ENCODE peak calls at places on chromosomes 1 and 21, in eight cellular contexts. R is transverse colon, B is heart right ventricle, L is GM12891, N is nucleus accumbens, Z is AG04450, U is lower lobe of right lung, D is AG08396. J is an unnamed sample.

GRCh38 chr1:202811296-202812175 is 782 bp downstream of the PCAT6 start:
- DNase-seq in R (peak; percentile 44), B (peak; percentile 22), L (no peak), N (no peak), Z (no peak), U (no peak), D (no peak), J (no peak)

GRCh38 chr1:11134352-11135266 is 34.9 kb upstream of the EXOSC10 start:
- DNase-seq in R (no peak), B (no peak), L (no peak), N (no peak), Z (peak; percentile 39), U (no peak), D (peak; percentile 59), J (no peak)

GRCh38 chr1:31617917-31618746 is 643 bp downstream of the HCRTR1 start:
- DNase-seq in R (peak; percentile 38), B (peak; percentile 44), L (peak; percentile 77), N (no peak), Z (no peak), U (peak; percentile 64), D (peak; percentile 80), J (peak; percentile 34)

GRCh38 chr1:11882814-11883538 is 24.2 kb upstream of the NPPB start:
- DNase-seq in R (peak; percentile 69), B (peak; percentile 84), L (no peak), N (no peak), Z (no peak), U (peak; percentile 69), D (no peak), J (no peak)

GRCh38 chr21:26210614-26211013 is 40.0 kb upstream of the APP start:
- DNase-seq in R (no peak), B (no peak), L (no peak), N (no peak), Z (no peak), U (no peak), D (no peak), J (no peak)

GRCh38 chr1:180228648-180229482 is 1.2 kb upstream of the LHX4 start:
- DNase-seq in R (no peak), B (no peak), L (no peak), N (no peak), Z (no peak), U (no peak), D (no peak), J (no peak)

GRCh38 chr21:17585875-17586450 is 26.7 kb downstream of the BTG3 start:
- DNase-seq in R (no peak), B (no peak), L (no peak), N (no peak), Z (no peak), U (no peak), D (peak; percentile 17), J (no peak)

GRCh38 chr1:220594356-220594755 is 66.4 kb downstream of the MARK1 start:
- DNase-seq in R (no peak), B (no peak), L (no peak), N (no peak), Z (no peak), U (no peak), D (no peak), J (no peak)

GRCh38 chr1:100511773-100512172 is 26.2 kb upstream of the GPR88 start:
- DNase-seq in R (no peak), B (no peak), L (no peak), N (no peak), Z (no peak), U (no peak), D (no peak), J (no peak)

GRCh38 chr1:1759456-1760344 is 18.6 kb downstream of the NADK start:
- DNase-seq in R (peak; percentile 75), B (no peak), L (no peak), N (no peak), Z (no peak), U (no peak), D (peak; percentile 1), J (no peak)

GRCh38 chr1:44237721-44238457 is 24.6 kb downstream of the DMAP1 start:
- DNase-seq in R (peak; percentile 89), B (no peak), L (peak; percentile 92), N (no peak), Z (no peak), U (peak; percentile 63), D (peak; percentile 56), J (no peak)

GRCh38 chr1:160834945-160835565 is 27.6 kb downstream of the CD244 start:
- DNase-seq in R (peak; percentile 28), B (no peak), L (no peak), N (no peak), Z (peak; percentile 2), U (no peak), D (peak; percentile 17), J (peak; percentile 10)

GRCh38 chr1:80542231-80542630 is 1258.5 kb upstream of the ADGRL2 start:
- DNase-seq in R (no peak), B (no peak), L (no peak), N (no peak), Z (peak; percentile 6), U (no peak), D (no peak), J (peak; percentile 20)

GRCh38 chr1:26907071-26907922 is 6.5 kb downstream of the NR0B2 start:
- DNase-seq in R (peak; percentile 41), B (no peak), L (no peak), N (no peak), Z (no peak), U (no peak), D (peak; percentile 87), J (peak; percentile 54)

GRCh38 chr21:34743831-34744230 is 75.0 kb downstream of the CLIC6 start:
- DNase-seq in R (peak; percentile 32), B (no peak), L (no peak), N (no peak), Z (no peak), U (no peak), D (peak; percentile 57), J (no peak)

GRCh38 chr1:226660410-226661182 is 78.5 kb downstream of the ITPKB start:
- DNase-seq in R (no peak), B (peak; percentile 71), L (no peak), N (no peak), Z (no peak), U (no peak), D (no peak), J (no peak)

GRCh38 chr1:224769987-224770693 is 154.0 kb downstream of the CNIH3 start:
- DNase-seq in R (no peak), B (no peak), L (no peak), N (no peak), Z (peak; percentile 59), U (no peak), D (peak; percentile 68), J (peak; percentile 52)

GRCh38 chr1:25642710-25643109 is 26.1 kb downstream of the MAN1C1 start:
- DNase-seq in R (peak; percentile 55), B (no peak), L (peak; percentile 42), N (no peak), Z (peak; percentile 24), U (no peak), D (peak; percentile 53), J (no peak)

GRCh38 chr1:26399034-26399433 is 11.6 kb upstream of the LIN28A start:
- DNase-seq in R (no peak), B (no peak), L (no peak), N (no peak), Z (no peak), U (no peak), D (no peak), J (no peak)

GRCh38 chr1:233081686-233082085 is 131.3 kb downstream of the NTPCR start:
- DNase-seq in R (no peak), B (no peak), L (no peak), N (no peak), Z (no peak), U (no peak), D (no peak), J (peak; percentile 54)

GRCh38 chr1:54324031-54324654 is 82.1 kb downstream of the SSBP3 start:
- DNase-seq in R (no peak), B (peak; percentile 38), L (no peak), N (no peak), Z (no peak), U (no peak), D (no peak), J (no peak)

GRCh38 chr1:200036616-200037270 is 9.2 kb downstream of the NR5A2 start:
- DNase-seq in R (peak; percentile 76), B (no peak), L (no peak), N (no peak), Z (no peak), U (no peak), D (no peak), J (no peak)

GRCh38 chr21:44934797-44935532 is 4.9 kb upstream of the SLX9 start:
- DNase-seq in R (no peak), B (no peak), L (no peak), N (no peak), Z (no peak), U (peak; percentile 24), D (no peak), J (no peak)

GRCh38 chr1:175192111-175192629 is 406 bp downstream of the KIAA0040 start:
- DNase-seq in R (peak; percentile 79), B (peak; percentile 55), L (peak; percentile 21), N (no peak), Z (no peak), U (peak; percentile 75), D (peak; percentile 32), J (peak; percentile 48)

GRCh38 chr1:37634554-37635308 is at the start of gene RSPO1:
- DNase-seq in R (peak; percentile 26), B (no peak), L (no peak), N (no peak), Z (no peak), U (no peak), D (peak; percentile 78), J (no peak)

GRCh38 chr1:201769966-201770365 is 59.0 kb upstream of the IPO9 start:
- DNase-seq in R (no peak), B (peak; percentile 35), L (no peak), N (peak; percentile 72), Z (no peak), U (no peak), D (no peak), J (no peak)

GRCh38 chr1:228154685-228155571 is 5.2 kb downstream of the GJC2 start:
- DNase-seq in R (no peak), B (no peak), L (no peak), N (no peak), Z (no peak), U (peak; percentile 49), D (no peak), J (no peak)